ENCODE peak calls at places on chromosomes 7 and 10, in seven cellular contexts. One of them, this sample, is unnamed.

GRCh38 chr10:77807706-77808105 is 118.8 kb downstream of the DLG5 start:
- DNase-seq in stomach: no peak
- DNase-seq in K562: no peak
- DNase-seq in suprapubic skin: no peak
- DNase-seq in sigmoid colon: no peak
- DNase-seq in ovary: no peak
- DNase-seq in A549: no peak
- DNase-seq in this sample: no peak

GRCh38 chr10:8638088-8638672 is 583.7 kb downstream of the GATA3 start:
- DNase-seq in sigmoid colon: no peak
- DNase-seq in K562: no peak
- DNase-seq in suprapubic skin: no peak
- DNase-seq in stomach: no peak
- DNase-seq in A549: no peak
- DNase-seq in ovary: no peak
- DNase-seq in this sample: no peak

GRCh38 chr7:132242192-132242812 is 334.0 kb downstream of the PLXNA4 start:
- DNase-seq in stomach: no peak
- DNase-seq in sigmoid colon: no peak
- DNase-seq in suprapubic skin: no peak
- DNase-seq in A549: no peak
- DNase-seq in ovary: no peak
- DNase-seq in K562: no peak
- DNase-seq in this sample: no peak

GRCh38 chr10:88895252-88895651 is 15.2 kb downstream of the STAMBPL1 start:
- DNase-seq in A549: no peak
- DNase-seq in K562: no peak
- DNase-seq in stomach: no peak
- DNase-seq in suprapubic skin: no peak
- DNase-seq in ovary: no peak
- DNase-seq in sigmoid colon: no peak
- DNase-seq in this sample: no peak

GRCh38 chr7:23833405-23833804 is 123.4 kb downstream of the STK31 start:
- DNase-seq in ovary: no peak
- DNase-seq in stomach: no peak
- DNase-seq in A549: no peak
- DNase-seq in K562: no peak
- DNase-seq in suprapubic skin: no peak
- DNase-seq in sigmoid colon: no peak
- DNase-seq in this sample: no peak

GRCh38 chr7:27151341-27151944 is 940 bp downstream of the HOXA3 start:
- DNase-seq in K562: no peak
- DNase-seq in stomach: no peak
- DNase-seq in A549: no peak
- DNase-seq in ovary: peak
- DNase-seq in suprapubic skin: no peak
- DNase-seq in sigmoid colon: peak
- DNase-seq in this sample: no peak

GRCh38 chr10:66748217-66748616 is 177.6 kb upstream of the LRRTM3 start:
- DNase-seq in suprapubic skin: no peak
- DNase-seq in stomach: no peak
- DNase-seq in ovary: no peak
- DNase-seq in K562: no peak
- DNase-seq in A549: no peak
- DNase-seq in sigmoid colon: no peak
- DNase-seq in this sample: no peak

GRCh38 chr10:19795691-19796090 is 20.5 kb upstream of the PLXDC2 start:
- DNase-seq in stomach: no peak
- DNase-seq in sigmoid colon: no peak
- DNase-seq in K562: no peak
- DNase-seq in suprapubic skin: no peak
- DNase-seq in A549: no peak
- DNase-seq in ovary: no peak
- DNase-seq in this sample: no peak

GRCh38 chr10:110739811-110740271 is 95.7 kb downstream of the RBM20 start:
- DNase-seq in suprapubic skin: no peak
- DNase-seq in stomach: no peak
- DNase-seq in ovary: no peak
- DNase-seq in A549: no peak
- DNase-seq in K562: no peak
- DNase-seq in sigmoid colon: no peak
- DNase-seq in this sample: no peak

GRCh38 chr7:113197274-113197673 is 78.9 kb upstream of the SMIM30 start:
- DNase-seq in suprapubic skin: no peak
- DNase-seq in sigmoid colon: no peak
- DNase-seq in A549: no peak
- DNase-seq in K562: no peak
- DNase-seq in stomach: no peak
- DNase-seq in ovary: no peak
- DNase-seq in this sample: no peak

GRCh38 chr7:152442330-152442835 is 6.6 kb upstream of the KMT2C start:
- DNase-seq in suprapubic skin: no peak
- DNase-seq in ovary: no peak
- DNase-seq in stomach: no peak
- DNase-seq in A549: no peak
- DNase-seq in sigmoid colon: no peak
- DNase-seq in K562: no peak
- DNase-seq in this sample: no peak

GRCh38 chr10:74825371-74826141 is 844 bp upstream of the KAT6B start:
- DNase-seq in A549: no peak
- DNase-seq in ovary: no peak
- DNase-seq in K562: no peak
- DNase-seq in suprapubic skin: peak
- DNase-seq in stomach: peak
- DNase-seq in sigmoid colon: no peak
- DNase-seq in this sample: peak

GRCh38 chr10:85978566-85979358 is 387.8 kb downstream of the GRID1 start:
- DNase-seq in sigmoid colon: no peak
- DNase-seq in suprapubic skin: no peak
- DNase-seq in ovary: no peak
- DNase-seq in K562: no peak
- DNase-seq in stomach: no peak
- DNase-seq in A549: no peak
- DNase-seq in this sample: no peak

GRCh38 chr10:51527806-51528205 is 171.6 kb downstream of the CSTF2T start:
- DNase-seq in ovary: no peak
- DNase-seq in stomach: no peak
- DNase-seq in sigmoid colon: no peak
- DNase-seq in A549: no peak
- DNase-seq in K562: no peak
- DNase-seq in suprapubic skin: no peak
- DNase-seq in this sample: no peak

GRCh38 chr10:60846173-60846572 is 67.9 kb downstream of the CDK1 start:
- DNase-seq in A549: peak
- DNase-seq in ovary: no peak
- DNase-seq in stomach: no peak
- DNase-seq in K562: no peak
- DNase-seq in sigmoid colon: no peak
- DNase-seq in suprapubic skin: no peak
- DNase-seq in this sample: no peak

GRCh38 chr7:116500071-116500853 is 724 bp downstream of the CAV2 start:
- DNase-seq in stomach: peak
- DNase-seq in A549: peak
- DNase-seq in ovary: peak
- DNase-seq in suprapubic skin: peak
- DNase-seq in sigmoid colon: peak
- DNase-seq in K562: no peak
- DNase-seq in this sample: peak

GRCh38 chr7:116496653-116497052 is 2.9 kb upstream of the CAV2 start:
- DNase-seq in A549: no peak
- DNase-seq in ovary: no peak
- DNase-seq in stomach: no peak
- DNase-seq in sigmoid colon: no peak
- DNase-seq in suprapubic skin: no peak
- DNase-seq in K562: no peak
- DNase-seq in this sample: no peak

GRCh38 chr7:116497708-116498107 is 1.8 kb upstream of the CAV2 start:
- DNase-seq in sigmoid colon: no peak
- DNase-seq in suprapubic skin: no peak
- DNase-seq in A549: no peak
- DNase-seq in stomach: no peak
- DNase-seq in K562: no peak
- DNase-seq in ovary: no peak
- DNase-seq in this sample: no peak

GRCh38 chr7:116501425-116502167 is 2.1 kb downstream of the CAV2 start:
- DNase-seq in sigmoid colon: no peak
- DNase-seq in A549: peak
- DNase-seq in suprapubic skin: no peak
- DNase-seq in stomach: peak
- DNase-seq in ovary: peak
- DNase-seq in K562: peak
- DNase-seq in this sample: no peak

GRCh38 chr7:116499168-116500070 is at the start of gene CAV2:
- DNase-seq in stomach: peak
- DNase-seq in K562: peak
- DNase-seq in suprapubic skin: peak
- DNase-seq in A549: peak
- DNase-seq in sigmoid colon: peak
- DNase-seq in ovary: peak
- DNase-seq in this sample: peak
- TF ChIP-seq POLR2A in stomach: no peak
- TF ChIP-seq POLR2A in K562: peak
- TF ChIP-seq POLR2A in suprapubic skin: no peak
- TF ChIP-seq POLR2A in A549: peak
- TF ChIP-seq POLR2A in sigmoid colon: peak
- TF ChIP-seq POLR2A in ovary: peak
- TF ChIP-seq POLR2A in this sample: peak

DNA sequence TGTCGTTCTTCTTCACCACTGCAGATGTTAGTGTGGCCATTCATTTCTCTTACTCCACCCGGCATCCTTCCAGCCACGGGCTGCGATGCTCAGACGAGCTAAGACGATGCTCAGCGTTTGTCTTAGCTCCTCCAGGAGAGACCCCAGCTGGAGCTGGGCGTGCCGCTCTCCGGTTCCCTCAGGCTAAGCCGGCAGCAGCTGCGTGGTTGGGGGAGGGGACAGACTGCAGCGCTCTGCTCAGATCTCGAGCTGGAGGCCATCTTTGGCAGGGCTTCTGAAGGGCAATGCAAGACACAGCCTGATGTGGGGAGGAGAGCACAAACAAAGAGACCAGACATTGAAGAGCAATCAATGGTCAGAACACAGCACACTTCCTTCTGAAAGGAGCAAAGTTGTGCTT is 4.8 kb downstream of the INA start:
- DNase-seq in sigmoid colon: no peak
- DNase-seq in A549: no peak
- DNase-seq in stomach: no peak
- DNase-seq in suprapubic skin: no peak
- DNase-seq in ovary: no peak
- DNase-seq in K562: peak
- DNase-seq in this sample: no peak
- TF ChIP-seq EP300 in sigmoid colon: no peak
- TF ChIP-seq EP300 in A549: no peak
- TF ChIP-seq EP300 in stomach: no peak
- TF ChIP-seq EP300 in suprapubic skin: no peak
- TF ChIP-seq EP300 in ovary: no peak
- TF ChIP-seq EP300 in K562: no peak
- TF ChIP-seq EP300 in this sample: no peak

DNA sequence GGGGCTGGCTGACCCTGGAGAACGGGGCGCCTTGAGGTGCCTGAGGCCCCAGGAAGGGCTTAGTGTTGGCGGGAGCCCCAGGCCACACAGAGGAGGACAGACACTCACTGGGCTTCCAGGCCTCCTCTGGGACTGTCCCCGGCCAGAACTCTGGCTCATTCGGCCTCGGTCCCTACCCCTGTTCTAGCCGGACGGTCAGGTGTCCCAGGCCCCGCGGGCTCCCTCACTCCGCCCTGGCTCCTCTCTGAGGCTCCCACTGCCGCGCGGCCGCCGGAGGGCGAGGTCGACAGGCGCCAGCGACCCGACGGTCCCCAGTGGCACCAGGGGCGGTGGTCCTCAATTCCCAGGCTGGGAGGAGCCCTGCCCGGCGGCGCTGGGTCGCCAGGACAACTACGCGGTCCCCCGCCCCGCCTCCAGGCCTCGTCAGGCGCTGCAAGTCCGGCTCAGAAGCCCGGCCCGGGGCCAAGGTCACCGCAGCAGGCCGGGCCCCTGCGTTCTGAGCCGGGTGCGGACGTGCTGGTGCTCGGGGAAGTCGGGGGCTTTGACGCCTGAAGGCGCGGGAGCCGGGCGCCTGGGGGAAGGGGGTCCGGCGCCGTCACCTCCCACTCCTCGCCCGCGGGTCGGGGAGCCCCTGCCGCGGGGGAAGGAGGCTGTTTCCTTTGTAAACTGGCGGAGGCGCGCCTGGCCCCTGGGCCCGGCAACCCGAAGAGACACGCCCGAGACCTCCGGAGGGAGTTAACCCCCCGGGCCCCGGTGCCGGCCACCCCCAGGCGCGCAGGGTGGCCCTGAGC is 1.1 kb upstream of the PWWP2B start:
- DNase-seq in suprapubic skin: peak
- DNase-seq in sigmoid colon: peak
- DNase-seq in A549: peak
- DNase-seq in stomach: peak
- DNase-seq in K562: peak
- DNase-seq in ovary: peak
- DNase-seq in this sample: peak
- TF ChIP-seq POLR2A in suprapubic skin: no peak
- TF ChIP-seq POLR2A in sigmoid colon: no peak
- TF ChIP-seq POLR2A in A549: no peak
- TF ChIP-seq POLR2A in stomach: no peak
- TF ChIP-seq POLR2A in K562: no peak
- TF ChIP-seq POLR2A in ovary: peak
- TF ChIP-seq POLR2A in this sample: peak

GRCh38 chr10:6507311-6507710 is 72.8 kb downstream of the PRKCQ start:
- DNase-seq in A549: no peak
- DNase-seq in stomach: no peak
- DNase-seq in suprapubic skin: no peak
- DNase-seq in K562: no peak
- DNase-seq in ovary: no peak
- DNase-seq in sigmoid colon: no peak
- DNase-seq in this sample: no peak
- TF ChIP-seq EP300 in A549: no peak
- TF ChIP-seq EP300 in stomach: no peak
- TF ChIP-seq EP300 in suprapubic skin: no peak
- TF ChIP-seq EP300 in K562: no peak
- TF ChIP-seq EP300 in ovary: no peak
- TF ChIP-seq EP300 in sigmoid colon: no peak
- TF ChIP-seq EP300 in this sample: no peak